ENCODE peak calls at places on chromosome 9, in ten cellular contexts. One of them, this sample, is unnamed.

GRCh38 chr9:95242613-95243012 is 74.9 kb downstream of the FANCC start:
- DNase-seq in GM20000: no peak
- DNase-seq in ovary: no peak
- DNase-seq in body of pancreas: no peak
- DNase-seq in cardiac muscle cell: no peak
- DNase-seq in GM13977: no peak
- DNase-seq in nephron progenitor cell: no peak
- DNase-seq in psoas muscle: no peak
- DNase-seq in heart right ventricle: no peak
- DNase-seq in H1: no peak
- DNase-seq in this sample: no peak

GRCh38 chr9:31314241-31314640 is 1070.2 kb upstream of the ACO1 start:
- DNase-seq in GM13977: no peak
- DNase-seq in GM20000: no peak
- DNase-seq in body of pancreas: no peak
- DNase-seq in H1: no peak
- DNase-seq in ovary: no peak
- DNase-seq in psoas muscle: no peak
- DNase-seq in nephron progenitor cell: no peak
- DNase-seq in cardiac muscle cell: no peak
- DNase-seq in heart right ventricle: no peak
- DNase-seq in this sample: no peak

GRCh38 chr9:101586651-101587050 is 8.1 kb downstream of the PPP3R2 start:
- DNase-seq in GM20000: no peak
- DNase-seq in GM13977: no peak
- DNase-seq in cardiac muscle cell: no peak
- DNase-seq in psoas muscle: no peak
- DNase-seq in body of pancreas: no peak
- DNase-seq in ovary: no peak
- DNase-seq in H1: no peak
- DNase-seq in heart right ventricle: no peak
- DNase-seq in nephron progenitor cell: no peak
- DNase-seq in this sample: no peak

GRCh38 chr9:71704806-71705205 is 63.5 kb downstream of the CEMIP2 start:
- DNase-seq in heart right ventricle: no peak
- DNase-seq in GM20000: no peak
- DNase-seq in psoas muscle: no peak
- DNase-seq in ovary: no peak
- DNase-seq in GM13977: no peak
- DNase-seq in nephron progenitor cell: no peak
- DNase-seq in cardiac muscle cell: no peak
- DNase-seq in body of pancreas: no peak
- DNase-seq in H1: no peak
- DNase-seq in this sample: no peak

GRCh38 chr9:115766495-115766894 is 387.1 kb upstream of the PAPPA start:
- DNase-seq in ovary: no peak
- DNase-seq in psoas muscle: no peak
- DNase-seq in GM20000: no peak
- DNase-seq in GM13977: no peak
- DNase-seq in H1: no peak
- DNase-seq in cardiac muscle cell: no peak
- DNase-seq in body of pancreas: no peak
- DNase-seq in heart right ventricle: no peak
- DNase-seq in nephron progenitor cell: no peak
- DNase-seq in this sample: no peak

GRCh38 chr9:124282442-124283231 is 24.9 kb downstream of the NEK6 start:
- DNase-seq in ovary: peak
- DNase-seq in H1: no peak
- DNase-seq in nephron progenitor cell: no peak
- DNase-seq in psoas muscle: peak
- DNase-seq in GM13977: no peak
- DNase-seq in cardiac muscle cell: peak
- DNase-seq in GM20000: no peak
- DNase-seq in heart right ventricle: peak
- DNase-seq in body of pancreas: no peak
- DNase-seq in this sample: no peak

GRCh38 chr9:123033864-123034598 is 564 bp downstream of the GPR21 start:
- DNase-seq in psoas muscle: peak
- DNase-seq in body of pancreas: no peak
- DNase-seq in H1: no peak
- DNase-seq in cardiac muscle cell: no peak
- DNase-seq in nephron progenitor cell: no peak
- DNase-seq in heart right ventricle: no peak
- DNase-seq in GM20000: no peak
- DNase-seq in ovary: no peak
- DNase-seq in GM13977: no peak
- DNase-seq in this sample: no peak

GRCh38 chr9:92632641-92633040 is 37.3 kb downstream of the IPPK start:
- DNase-seq in body of pancreas: no peak
- DNase-seq in heart right ventricle: no peak
- DNase-seq in H1: no peak
- DNase-seq in GM13977: no peak
- DNase-seq in GM20000: no peak
- DNase-seq in ovary: no peak
- DNase-seq in cardiac muscle cell: no peak
- DNase-seq in nephron progenitor cell: no peak
- DNase-seq in psoas muscle: no peak
- DNase-seq in this sample: peak

GRCh38 chr9:135365013-135365768 is 114.4 kb upstream of the PPP1R26 start:
- DNase-seq in nephron progenitor cell: no peak
- DNase-seq in heart right ventricle: no peak
- DNase-seq in GM20000: no peak
- DNase-seq in psoas muscle: no peak
- DNase-seq in body of pancreas: no peak
- DNase-seq in GM13977: no peak
- DNase-seq in cardiac muscle cell: no peak
- DNase-seq in ovary: no peak
- DNase-seq in H1: no peak
- DNase-seq in this sample: no peak

GRCh38 chr9:36925033-36925432 is 109.0 kb downstream of the PAX5 start:
- DNase-seq in heart right ventricle: no peak
- DNase-seq in H1: no peak
- DNase-seq in GM13977: no peak
- DNase-seq in psoas muscle: no peak
- DNase-seq in body of pancreas: no peak
- DNase-seq in ovary: no peak
- DNase-seq in nephron progenitor cell: no peak
- DNase-seq in cardiac muscle cell: no peak
- DNase-seq in GM20000: no peak
- DNase-seq in this sample: no peak

GRCh38 chr9:137907776-137908175 is 30.2 kb downstream of the CACNA1B start:
- DNase-seq in body of pancreas: no peak
- DNase-seq in GM20000: no peak
- DNase-seq in GM13977: no peak
- DNase-seq in H1: no peak
- DNase-seq in nephron progenitor cell: no peak
- DNase-seq in ovary: no peak
- DNase-seq in cardiac muscle cell: no peak
- DNase-seq in heart right ventricle: no peak
- DNase-seq in psoas muscle: no peak
- DNase-seq in this sample: no peak

GRCh38 chr9:82677086-82677485 is 385.9 kb downstream of the RASEF start:
- DNase-seq in heart right ventricle: no peak
- DNase-seq in GM20000: no peak
- DNase-seq in cardiac muscle cell: no peak
- DNase-seq in ovary: no peak
- DNase-seq in nephron progenitor cell: no peak
- DNase-seq in body of pancreas: no peak
- DNase-seq in H1: no peak
- DNase-seq in psoas muscle: no peak
- DNase-seq in GM13977: no peak
- DNase-seq in this sample: no peak

GRCh38 chr9:134618163-134618822 is 23.3 kb upstream of the COL5A1 start:
- DNase-seq in nephron progenitor cell: no peak
- DNase-seq in GM20000: no peak
- DNase-seq in heart right ventricle: no peak
- DNase-seq in psoas muscle: peak
- DNase-seq in GM13977: no peak
- DNase-seq in cardiac muscle cell: peak
- DNase-seq in H1: no peak
- DNase-seq in ovary: no peak
- DNase-seq in body of pancreas: no peak
- DNase-seq in this sample: peak

GRCh38 chr9:136323420-136323819 is 3.9 kb upstream of the GPSM1 start:
- DNase-seq in cardiac muscle cell: no peak
- DNase-seq in GM20000: no peak
- DNase-seq in nephron progenitor cell: no peak
- DNase-seq in body of pancreas: no peak
- DNase-seq in H1: no peak
- DNase-seq in heart right ventricle: peak
- DNase-seq in GM13977: no peak
- DNase-seq in ovary: no peak
- DNase-seq in psoas muscle: no peak
- DNase-seq in this sample: no peak

GRCh38 chr9:7137571-7137970 is 379.8 kb downstream of the KDM4C start:
- DNase-seq in GM20000: no peak
- DNase-seq in body of pancreas: no peak
- DNase-seq in nephron progenitor cell: no peak
- DNase-seq in H1: no peak
- DNase-seq in heart right ventricle: no peak
- DNase-seq in cardiac muscle cell: no peak
- DNase-seq in GM13977: no peak
- DNase-seq in ovary: no peak
- DNase-seq in psoas muscle: no peak
- DNase-seq in this sample: no peak

GRCh38 chr9:128429505-128430086 is 8.9 kb downstream of the CERCAM start:
- DNase-seq in GM20000: no peak
- DNase-seq in heart right ventricle: no peak
- DNase-seq in nephron progenitor cell: no peak
- DNase-seq in cardiac muscle cell: peak
- DNase-seq in GM13977: no peak
- DNase-seq in body of pancreas: no peak
- DNase-seq in ovary: no peak
- DNase-seq in psoas muscle: no peak
- DNase-seq in H1: no peak
- DNase-seq in this sample: no peak

GRCh38 chr9:10571699-10572098 is 41.1 kb downstream of the PTPRD start:
- DNase-seq in ovary: no peak
- DNase-seq in cardiac muscle cell: no peak
- DNase-seq in body of pancreas: no peak
- DNase-seq in GM20000: no peak
- DNase-seq in heart right ventricle: no peak
- DNase-seq in H1: no peak
- DNase-seq in psoas muscle: no peak
- DNase-seq in GM13977: no peak
- DNase-seq in nephron progenitor cell: peak
- DNase-seq in this sample: no peak

GRCh38 chr9:26502311-26502710 is 390.3 kb downstream of the CAAP1 start:
- DNase-seq in ovary: no peak
- DNase-seq in GM13977: no peak
- DNase-seq in body of pancreas: no peak
- DNase-seq in psoas muscle: no peak
- DNase-seq in heart right ventricle: no peak
- DNase-seq in H1: no peak
- DNase-seq in nephron progenitor cell: no peak
- DNase-seq in cardiac muscle cell: no peak
- DNase-seq in GM20000: no peak
- DNase-seq in this sample: no peak
- TF ChIP-seq CTCF in ovary: no peak
- TF ChIP-seq CTCF in GM13977: no peak
- TF ChIP-seq CTCF in body of pancreas: no peak
- TF ChIP-seq CTCF in psoas muscle: no peak
- TF ChIP-seq CTCF in heart right ventricle: no peak
- TF ChIP-seq CTCF in H1: peak
- TF ChIP-seq CTCF in nephron progenitor cell: peak
- TF ChIP-seq CTCF in cardiac muscle cell: no peak
- TF ChIP-seq CTCF in GM20000: no peak
- TF ChIP-seq CTCF in this sample: no peak

GRCh38 chr9:18067553-18068120 is 406.3 kb upstream of the ADAMTSL1 start:
- DNase-seq in H1: no peak
- DNase-seq in ovary: no peak
- DNase-seq in psoas muscle: no peak
- DNase-seq in cardiac muscle cell: no peak
- DNase-seq in body of pancreas: no peak
- DNase-seq in nephron progenitor cell: peak
- DNase-seq in heart right ventricle: no peak
- DNase-seq in GM20000: no peak
- DNase-seq in GM13977: no peak
- DNase-seq in this sample: no peak
- TF ChIP-seq CTCF in H1: no peak
- TF ChIP-seq CTCF in ovary: no peak
- TF ChIP-seq CTCF in psoas muscle: no peak
- TF ChIP-seq CTCF in cardiac muscle cell: no peak
- TF ChIP-seq CTCF in body of pancreas: no peak
- TF ChIP-seq CTCF in nephron progenitor cell: no peak
- TF ChIP-seq CTCF in heart right ventricle: no peak
- TF ChIP-seq CTCF in GM20000: no peak
- TF ChIP-seq CTCF in GM13977: no peak
- TF ChIP-seq CTCF in this sample: no peak

DNA sequence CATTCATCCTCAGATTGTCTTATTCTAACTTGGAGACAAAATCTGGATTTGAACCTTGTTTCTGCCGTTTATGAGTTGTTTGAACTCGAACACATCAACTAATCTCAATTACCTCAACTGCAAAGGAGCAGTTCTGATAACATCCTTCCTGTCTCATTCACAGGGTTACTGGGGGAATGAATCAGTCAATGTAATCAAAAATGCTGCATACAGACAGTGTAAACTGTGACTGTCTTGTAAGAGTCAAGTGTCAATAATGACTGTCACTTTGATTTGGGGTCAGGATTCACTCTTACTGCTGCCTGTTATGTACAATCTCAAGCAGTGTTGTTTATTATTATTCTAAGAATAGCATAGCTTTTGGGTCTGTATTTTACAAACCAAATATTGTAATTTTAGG is 273.8 kb downstream of the DOCK8 start:
- DNase-seq in cardiac muscle cell: no peak
- DNase-seq in heart right ventricle: no peak
- DNase-seq in body of pancreas: no peak
- DNase-seq in GM20000: no peak
- DNase-seq in psoas muscle: no peak
- DNase-seq in H1: no peak
- DNase-seq in ovary: no peak
- DNase-seq in GM13977: no peak
- DNase-seq in nephron progenitor cell: no peak
- DNase-seq in this sample: no peak
- TF ChIP-seq CTCF in cardiac muscle cell: no peak
- TF ChIP-seq CTCF in heart right ventricle: no peak
- TF ChIP-seq CTCF in body of pancreas: no peak
- TF ChIP-seq CTCF in GM20000: no peak
- TF ChIP-seq CTCF in psoas muscle: no peak
- TF ChIP-seq CTCF in H1: no peak
- TF ChIP-seq CTCF in ovary: no peak
- TF ChIP-seq CTCF in GM13977: no peak
- TF ChIP-seq CTCF in nephron progenitor cell: no peak
- TF ChIP-seq CTCF in this sample: no peak

DNA sequence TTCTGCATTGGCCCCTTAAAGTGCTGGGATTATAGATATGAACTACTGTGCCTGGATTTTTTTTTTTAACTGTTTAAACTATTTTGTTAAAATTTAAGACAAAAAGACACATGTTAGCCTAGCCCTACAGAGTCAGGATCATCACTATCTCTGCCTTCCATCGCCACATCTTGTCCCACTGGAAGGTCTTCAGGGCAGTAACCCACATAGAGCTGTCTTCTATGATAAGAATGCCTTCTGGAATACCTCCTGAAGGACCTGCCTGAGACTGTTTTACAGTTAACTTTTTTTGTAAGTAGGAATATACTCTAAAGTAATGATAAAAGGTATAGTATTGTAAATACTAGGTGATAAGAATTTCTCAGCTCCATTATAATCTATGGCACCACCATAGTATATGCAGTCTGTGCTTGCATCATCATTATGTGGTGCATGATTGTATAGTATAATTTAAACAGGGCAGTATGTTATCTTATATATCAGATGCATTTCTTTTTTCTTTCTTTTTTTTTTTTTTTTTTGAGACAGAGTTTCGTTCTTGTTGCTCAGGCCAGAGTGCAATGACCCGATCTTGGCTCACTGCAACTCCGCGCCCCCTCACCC is 52.7 kb downstream of the DENND4C start:
- DNase-seq in body of pancreas: no peak
- DNase-seq in heart right ventricle: no peak
- DNase-seq in ovary: no peak
- DNase-seq in cardiac muscle cell: no peak
- DNase-seq in nephron progenitor cell: no peak
- DNase-seq in H1: no peak
- DNase-seq in psoas muscle: no peak
- DNase-seq in GM20000: no peak
- DNase-seq in GM13977: no peak
- DNase-seq in this sample: no peak
- TF ChIP-seq CTCF in body of pancreas: no peak
- TF ChIP-seq CTCF in heart right ventricle: no peak
- TF ChIP-seq CTCF in ovary: no peak
- TF ChIP-seq CTCF in cardiac muscle cell: no peak
- TF ChIP-seq CTCF in nephron progenitor cell: no peak
- TF ChIP-seq CTCF in H1: no peak
- TF ChIP-seq CTCF in psoas muscle: no peak
- TF ChIP-seq CTCF in GM20000: no peak
- TF ChIP-seq CTCF in GM13977: no peak
- TF ChIP-seq CTCF in this sample: no peak

This sample was measured in osteocyte.